ENCODE peak calls at places on chromosomes 16 and 17, in nine cellular contexts. F is transverse colon; T is CD8-positive, alpha-beta memory T cell; V is uterus; O is suprapubic skin; E is tibial nerve; K is neuronal stem cell; A is cardiac muscle cell; S is pancreas. H is an unnamed sample.
A peak's percentile ranks its signal among the peaks of the same experiment; 100 is the strongest.

GRCh38 chr16:56950881-56951771 is 10.6 kb upstream of the CETP start:
- DNase-seq in F (peak; percentile 59), T (peak; percentile 17), V (no peak), O (peak; percentile 67), E (peak; percentile 41), K (peak; percentile 24), A (peak; percentile 70), S (peak; percentile 70), H (no peak)

GRCh38 chr17:80984749-80985148 is 6.9 kb upstream of the CHMP6 start:
- DNase-seq in F (no peak), T (no peak), V (peak; percentile 35), O (no peak), E (no peak), K (peak; percentile 51), A (peak; percentile 94), S (no peak), H (no peak)

GRCh38 chr16:10932959-10933710 is 9.1 kb downstream of the DEXI start:
- DNase-seq in F (no peak), T (no peak), V (no peak), O (no peak), E (no peak), K (no peak), A (no peak), S (no peak), H (no peak)

GRCh38 chr17:73650147-73650546 is 5.9 kb upstream of the SDK2 start:
- DNase-seq in F (peak; percentile 52), T (no peak), V (no peak), O (no peak), E (no peak), K (no peak), A (peak; percentile 10), S (no peak), H (no peak)

GRCh38 chr17:79650283-79650682 is 39.4 kb upstream of the RBFOX3 start:
- DNase-seq in F (no peak), T (no peak), V (no peak), O (peak; percentile 39), E (no peak), K (no peak), A (no peak), S (no peak), H (no peak)

GRCh38 chr17:41322264-41322902 is 6.9 kb upstream of the KRTAP17-1 start:
- DNase-seq in F (no peak), T (no peak), V (no peak), O (no peak), E (peak; percentile 10), K (peak; percentile 18), A (peak; percentile 67), S (no peak), H (no peak)

GRCh38 chr17:45311406-45311761 is 5.4 kb downstream of the MAP3K14 start:
- DNase-seq in F (no peak), T (no peak), V (no peak), O (no peak), E (no peak), K (no peak), A (no peak), S (no peak), H (no peak)

GRCh38 chr16:11994187-11995119 is 17.9 kb downstream of the SNX29 start:
- DNase-seq in F (peak; percentile 19), T (no peak), V (no peak), O (no peak), E (peak; percentile 30), K (no peak), A (no peak), S (no peak), H (peak; percentile 67)

GRCh38 chr16:58435779-58436178 is 43.5 kb downstream of the GINS3 start:
- DNase-seq in F (no peak), T (no peak), V (no peak), O (no peak), E (no peak), K (no peak), A (no peak), S (no peak), H (no peak)

GRCh38 chr16:28930652-28931051 is 1.1 kb upstream of the CD19 start:
- DNase-seq in F (no peak), T (no peak), V (no peak), O (no peak), E (no peak), K (peak; percentile 75), A (no peak), S (no peak), H (no peak)

GRCh38 chr16:88376053-88376834 is 6.5 kb upstream of the ZNF469 start:
- DNase-seq in F (no peak), T (no peak), V (no peak), O (no peak), E (no peak), K (no peak), A (no peak), S (peak; percentile 16), H (no peak)

GRCh38 chr17:4900231-4901107 is 1.1 kb downstream of the C17orf107 start:
- DNase-seq in F (peak; percentile 56), T (peak; percentile 55), V (no peak), O (peak; percentile 74), E (no peak), K (no peak), A (no peak), S (peak; percentile 66), H (peak; percentile 76)

DNA sequence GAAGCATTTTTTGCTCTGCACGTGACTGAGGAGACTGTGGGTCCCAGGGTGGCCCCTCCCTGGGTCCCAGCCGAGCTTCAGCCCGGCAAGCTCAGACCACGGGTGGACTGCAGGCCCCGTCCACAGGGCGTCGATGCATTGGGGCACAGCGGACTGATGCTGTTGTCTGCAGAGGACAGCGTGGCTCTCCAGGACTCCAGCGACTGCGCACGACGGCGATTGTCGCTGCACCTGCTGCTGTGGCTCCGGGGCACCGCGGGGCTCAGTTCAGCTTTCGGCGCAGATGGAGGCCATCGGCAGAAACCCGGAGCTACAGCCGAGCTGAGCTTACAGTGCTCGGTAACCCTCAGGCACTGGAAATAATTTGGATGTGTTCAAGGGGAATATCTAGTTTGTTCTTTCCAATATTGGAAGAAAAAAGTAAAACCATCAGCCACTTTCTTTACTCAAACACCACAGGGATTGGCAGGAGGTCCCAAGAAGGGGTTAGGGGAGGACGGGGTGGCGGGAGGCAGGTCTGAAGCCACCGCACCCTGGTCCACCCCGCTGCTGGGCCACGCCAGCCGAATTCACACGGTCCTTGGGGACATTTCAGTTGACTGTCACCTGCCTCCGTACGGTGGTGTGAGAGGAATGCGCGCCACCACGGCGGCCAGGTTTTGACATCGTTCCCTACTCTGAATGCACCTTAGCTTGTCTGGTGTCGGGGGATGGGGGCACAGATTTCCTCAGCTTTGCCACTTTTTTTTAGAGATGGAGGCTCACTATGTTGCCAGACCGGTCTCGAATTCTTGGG is 88.7 kb upstream of the RPH3AL start:
- DNase-seq in F (no peak), T (no peak), V (no peak), O (no peak), E (no peak), K (no peak), A (no peak), S (no peak), H (no peak)
- H3K4me1 ChIP-seq in F (no peaks in the 10 kb centered on the region), T (peaks cover 13% of the 10 kb centered on the region), V (no peaks in the 10 kb centered on the region), O (no peaks in the 10 kb centered on the region), E (no peaks in the 10 kb centered on the region), K (peaks cover 6% of the 10 kb centered on the region), A (no peaks in the 10 kb centered on the region), S (no peaks in the 10 kb centered on the region), H (no peaks in the 10 kb centered on the region)

GRCh38 chr16:9114112-9114511 is 22.7 kb downstream of the HAPSTR1 start:
- DNase-seq in F (no peak), T (no peak), V (no peak), O (no peak), E (no peak), K (no peak), A (no peak), S (no peak), H (no peak)

GRCh38 chr16:9114842-9115241 is 23.4 kb downstream of the HAPSTR1 start:
- DNase-seq in F (no peak), T (no peak), V (no peak), O (no peak), E (no peak), K (no peak), A (no peak), S (no peak), H (no peak)

GRCh38 chr16:9116141-9116540 is 24.7 kb downstream of the HAPSTR1 start:
- DNase-seq in F (no peak), T (no peak), V (no peak), O (no peak), E (no peak), K (no peak), A (no peak), S (no peak), H (no peak)

GRCh38 chr16:9113707-9114106 is 22.3 kb downstream of the HAPSTR1 start:
- DNase-seq in F (no peak), T (no peak), V (no peak), O (no peak), E (no peak), K (no peak), A (no peak), S (no peak), H (no peak)

GRCh38 chr16:9115277-9115676 is 23.8 kb downstream of the HAPSTR1 start:
- DNase-seq in F (no peak), T (no peak), V (no peak), O (no peak), E (no peak), K (no peak), A (no peak), S (no peak), H (no peak)
- H3K36me3 ChIP-seq in F (no peaks in the 10 kb centered on the region), T (peaks cover 13% of the 10 kb centered on the region), V (no peaks in the 10 kb centered on the region), O (peaks cover 16% of the 10 kb centered on the region), E (no peaks in the 10 kb centered on the region), K (peaks cover 12% of the 10 kb centered on the region), A (peaks cover 31% of the 10 kb centered on the region), S (no peaks in the 10 kb centered on the region), H (peaks cover 8% of the 10 kb centered on the region)

DNA sequence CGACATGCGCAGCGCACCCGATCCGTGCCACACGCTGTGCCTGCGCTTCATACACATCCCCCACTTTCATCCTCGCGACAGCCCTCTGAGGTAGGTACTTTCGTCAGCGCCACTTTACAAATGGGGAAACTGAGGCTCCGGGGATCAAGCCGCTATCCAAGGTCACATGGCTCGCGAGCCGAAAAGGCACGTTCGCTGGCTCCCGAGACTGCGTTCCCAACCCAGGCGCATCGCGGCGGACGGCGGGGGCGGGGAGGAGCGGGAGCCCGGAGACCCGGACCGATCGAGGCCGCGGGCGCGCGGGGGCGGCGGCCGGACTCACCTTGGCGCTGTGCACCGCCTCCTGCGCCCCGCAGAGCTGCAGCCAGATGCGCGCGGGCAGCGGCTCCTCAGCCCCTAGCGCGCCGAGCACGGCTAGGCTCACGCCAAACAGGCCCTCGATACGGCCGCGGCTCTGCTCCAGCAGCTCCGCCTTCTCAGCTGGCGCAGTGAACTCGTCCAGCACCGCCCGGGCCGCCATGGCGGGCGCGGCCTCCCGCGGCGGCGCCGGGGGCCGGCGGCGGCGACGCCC is 442 bp downstream of the N4BP1 start:
- DNase-seq in F (peak; percentile 61), T (peak; percentile 30), V (no peak), O (peak; percentile 78), E (no peak), K (no peak), A (peak; percentile 74), S (peak; percentile 77), H (peak; percentile 67)
- H3K4me1 ChIP-seq in F (peaks cover 56% of the 10 kb centered on the region), T (peaks cover 83% of the 10 kb centered on the region), V (peaks cover 7% of the 10 kb centered on the region), O (peaks cover 76% of the 10 kb centered on the region), E (no peaks in the 10 kb centered on the region), K (peaks cover 19% of the 10 kb centered on the region), A (peaks cover 24% of the 10 kb centered on the region), S (peaks cover 23% of the 10 kb centered on the region), H (peaks cover 4% of the 10 kb centered on the region)

DNA sequence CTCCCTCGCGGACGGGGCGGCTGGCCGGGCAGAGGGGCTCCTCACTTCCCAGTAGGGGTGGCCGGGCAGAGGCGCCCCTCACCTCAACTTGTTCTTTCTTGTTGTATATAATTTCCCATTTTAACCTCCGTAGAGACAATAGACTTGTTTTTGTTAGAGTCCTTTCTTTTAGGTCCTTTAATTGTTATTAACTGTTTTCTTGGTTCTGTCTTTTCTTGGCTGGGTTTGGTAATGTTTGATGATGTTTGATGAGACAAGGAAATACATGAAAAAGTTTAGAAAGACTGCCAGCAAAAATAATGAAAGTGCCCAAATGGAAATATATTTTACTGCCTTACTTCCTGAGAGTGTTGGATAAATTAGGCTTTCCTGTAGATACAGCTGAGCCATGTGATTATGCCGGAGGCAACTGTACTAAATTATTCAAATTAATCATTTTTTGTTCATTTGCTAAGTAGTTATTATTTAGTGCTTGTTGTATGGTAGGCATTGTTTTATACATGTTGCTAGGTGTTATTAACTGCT is 30.9 kb downstream of the PRPSAP2 start:
- DNase-seq in F (no peak), T (no peak), V (no peak), O (no peak), E (no peak), K (no peak), A (no peak), S (no peak), H (no peak)
- H3K36me3 ChIP-seq in F (no peaks in the 10 kb centered on the region), T (peaks cover 17% of the 10 kb centered on the region), V (no peaks in the 10 kb centered on the region), O (peaks cover 71% of the 10 kb centered on the region), E (no peaks in the 10 kb centered on the region), K (peaks cover 22% of the 10 kb centered on the region), A (peaks cover 45% of the 10 kb centered on the region), S (peaks cover 3% of the 10 kb centered on the region), H (peaks cover 32% of the 10 kb centered on the region)

H was measured in ascending aorta.